ENCODE peak calls at places on chromosomes 1 and 21, in six cellular contexts. M, I, B, X, K and W are unnamed samples.

GRCh38 chr21:44509539-44509938 is 30.5 kb downstream of the KRTAP10-1 start:
- DNase-seq in M (no peak), I (no peak), B (no peak), X (no peak), K (peak), W (peak)

GRCh38 chr1:15094056-15094455 is 59.5 kb upstream of the TMEM51 start:
- DNase-seq in M (no peak), I (no peak), B (no peak), X (no peak), K (no peak), W (no peak)

GRCh38 chr1:193434319-193434718 is 247.9 kb upstream of the B3GALT2 start:
- DNase-seq in M (no peak), I (peak), B (no peak), X (no peak), K (no peak), W (no peak)

GRCh38 chr1:160340146-160340545 is 2.9 kb downstream of the COPA start:
- DNase-seq in M (no peak), I (no peak), B (no peak), X (no peak), K (no peak), W (no peak)

GRCh38 chr1:89125571-89126233 is at the start of gene GBP2:
- DNase-seq in M (no peak), I (peak), B (no peak), X (no peak), K (no peak), W (no peak)

GRCh38 chr1:46522184-46522968 is 29.1 kb downstream of the KNCN start:
- DNase-seq in M (no peak), I (peak), B (peak), X (no peak), K (no peak), W (no peak)

GRCh38 chr1:219575563-219575962 is 37.3 kb downstream of the ZC3H11B start:
- DNase-seq in M (no peak), I (no peak), B (no peak), X (no peak), K (no peak), W (no peak)

GRCh38 chr1:206472454-206472853 is 2.2 kb downstream of the IKBKE start:
- DNase-seq in M (peak), I (peak), B (peak), X (peak), K (peak), W (no peak)

GRCh38 chr1:59204001-59204400 is 92.9 kb upstream of the FGGY start:
- DNase-seq in M (no peak), I (peak), B (no peak), X (no peak), K (no peak), W (no peak)

GRCh38 chr1:27372022-27372807 is 2.4 kb downstream of the FCN3 start:
- DNase-seq in M (no peak), I (no peak), B (no peak), X (no peak), K (no peak), W (no peak)

GRCh38 chr1:229941160-229941559 is 125.9 kb upstream of the GALNT2 start:
- DNase-seq in M (no peak), I (no peak), B (peak), X (no peak), K (no peak), W (no peak)

GRCh38 chr1:229941785-229942184 is 125.3 kb upstream of the GALNT2 start:
- DNase-seq in M (no peak), I (no peak), B (no peak), X (no peak), K (no peak), W (no peak)

GRCh38 chr1:229943148-229943714 is 123.8 kb upstream of the GALNT2 start:
- DNase-seq in M (no peak), I (no peak), B (no peak), X (no peak), K (no peak), W (no peak)

GRCh38 chr1:229943988-229944743 is 122.9 kb upstream of the GALNT2 start:
- DNase-seq in M (no peak), I (no peak), B (no peak), X (no peak), K (no peak), W (no peak)

GRCh38 chr1:229942508-229942907 is 124.5 kb upstream of the GALNT2 start:
- DNase-seq in M (no peak), I (no peak), B (no peak), X (no peak), K (no peak), W (no peak)
- H3K4me2 ChIP-seq in M (no peak), I (no peak), B (no peak), X (no peak), K (no peak), W (no peak)

GRCh38 chr1:246306415-246307037 is 200.6 kb downstream of the SMYD3 start:
- DNase-seq in M (no peak), I (peak), B (peak), X (peak), K (no peak), W (no peak)

GRCh38 chr1:246311461-246311860 is 195.6 kb downstream of the SMYD3 start:
- DNase-seq in M (no peak), I (no peak), B (no peak), X (no peak), K (no peak), W (no peak)

GRCh38 chr1:246308533-246309075 is 198.5 kb downstream of the SMYD3 start:
- DNase-seq in M (no peak), I (no peak), B (no peak), X (no peak), K (no peak), W (no peak)

GRCh38 chr1:246304468-246305259 is 202.4 kb downstream of the SMYD3 start:
- DNase-seq in M (no peak), I (no peak), B (no peak), X (no peak), K (no peak), W (no peak)

DNA sequence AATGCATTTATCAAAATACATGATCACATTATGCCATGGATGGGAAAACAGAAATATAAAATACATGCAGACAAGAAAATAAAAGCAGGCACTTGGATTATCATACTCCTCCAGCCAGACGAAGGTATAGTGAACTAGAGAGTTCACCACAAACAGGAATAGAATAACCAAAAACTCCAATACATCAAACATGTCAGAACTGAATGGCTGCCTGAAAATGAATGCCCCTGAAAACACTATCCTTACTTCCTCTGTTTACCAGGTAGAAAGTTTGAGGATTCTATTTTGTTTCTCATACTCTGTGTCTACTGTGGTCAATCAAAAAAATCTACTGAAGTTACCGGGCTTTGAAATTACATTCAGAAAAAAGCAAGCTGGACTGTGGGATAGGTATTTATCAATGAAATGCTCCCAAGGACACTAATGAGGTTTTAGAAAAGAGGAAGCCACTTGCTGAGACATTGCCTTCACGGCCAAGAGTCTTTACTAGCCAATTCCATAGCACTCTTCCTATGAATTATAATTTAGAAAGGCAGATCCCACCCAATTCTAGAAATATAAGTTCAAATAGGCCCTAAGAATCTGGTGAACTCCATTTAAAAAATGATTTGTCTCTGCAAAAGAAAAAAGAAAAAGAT is 197.7 kb downstream of the SMYD3 start:
- DNase-seq in M (no peak), I (no peak), B (no peak), X (no peak), K (no peak), W (no peak)
- H2AFZ ChIP-seq in M (no peak), I (no peak), B (no peak), X (no peak), K (no peak), W (no peak)

DNA sequence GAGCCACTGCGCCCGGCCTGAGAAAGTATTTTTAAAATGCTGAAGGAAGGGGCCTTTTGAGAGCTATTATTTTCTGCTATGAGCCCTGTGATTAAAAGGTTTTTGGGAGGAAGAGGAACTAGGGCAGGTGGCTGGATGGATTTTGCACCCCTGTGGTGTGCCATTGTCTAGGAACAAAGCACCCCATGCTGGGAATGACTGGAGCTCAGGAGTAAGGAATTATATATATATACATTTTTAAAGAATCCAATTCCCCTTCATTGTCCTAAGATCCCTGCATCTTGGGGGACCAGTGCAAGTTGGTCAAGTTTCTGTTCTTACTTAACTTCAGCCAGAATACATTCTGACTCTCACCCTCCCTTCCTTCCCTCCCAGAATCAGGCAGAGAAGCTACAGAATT is 91.6 kb downstream of the ZNF648 start:
- DNase-seq in M (peak), I (no peak), B (peak), X (peak), K (no peak), W (no peak)
- H3K4me2 ChIP-seq in M (no peak), I (no peak), B (peak), X (peak), K (no peak), W (no peak)

DNA sequence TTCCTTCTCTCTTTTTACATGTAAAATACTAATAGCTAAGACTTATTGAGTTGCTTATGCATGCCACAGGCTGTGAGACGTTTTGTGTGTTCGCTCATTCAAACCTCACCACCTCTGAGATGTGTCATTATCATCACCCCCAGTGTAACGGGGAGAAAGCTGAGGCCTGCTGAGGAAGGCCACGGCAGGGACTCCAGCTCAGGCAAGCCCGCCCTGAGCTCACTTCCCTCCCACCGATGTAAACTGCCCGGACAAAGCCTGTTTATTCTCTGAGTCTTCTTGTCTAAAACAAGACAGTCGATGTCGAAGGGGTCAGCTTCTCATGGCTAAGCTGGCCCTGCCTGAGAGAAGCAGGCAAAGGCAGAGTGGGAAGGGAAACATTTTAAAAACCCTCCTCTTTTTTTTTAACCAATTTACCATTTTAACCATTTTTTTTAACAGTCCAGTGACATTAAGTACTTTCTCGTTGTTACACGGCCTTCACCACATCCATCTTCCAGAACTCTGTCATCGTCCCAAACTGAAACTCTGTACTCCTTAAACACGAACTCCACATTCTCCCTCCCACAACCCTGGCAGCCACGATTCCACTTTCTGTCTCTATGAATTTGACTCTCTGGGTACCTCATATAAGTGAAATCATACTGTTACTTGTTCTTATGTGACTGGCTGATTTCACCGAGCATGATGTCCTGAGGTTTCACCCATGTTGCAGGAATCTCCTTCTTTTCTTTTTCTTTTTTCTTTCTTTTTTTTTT is 204.8 kb upstream of the GALNT2 start:
- DNase-seq in M (no peak), I (no peak), B (peak), X (peak), K (no peak), W (no peak)
- H2AFZ ChIP-seq in M (no peak), I (no peak), B (peak), X (peak), K (no peak), W (no peak)

GRCh38 chr1:203075249-203076030 is 10.4 kb downstream of the MYOG start:
- DNase-seq in M (no peak), I (no peak), B (peak), X (peak), K (no peak), W (no peak)
- H3K4me2 ChIP-seq in M (peak), I (no peak), B (peak), X (peak), K (no peak), W (no peak)

GRCh38 chr1:119047040-119047438 is 58.9 kb upstream of the TBX15 start:
- DNase-seq in M (no peak), I (peak), B (no peak), X (no peak), K (no peak), W (no peak)
- H2AFZ ChIP-seq in M (no peak), I (no peak), B (no peak), X (no peak), K (no peak), W (no peak)

DNA sequence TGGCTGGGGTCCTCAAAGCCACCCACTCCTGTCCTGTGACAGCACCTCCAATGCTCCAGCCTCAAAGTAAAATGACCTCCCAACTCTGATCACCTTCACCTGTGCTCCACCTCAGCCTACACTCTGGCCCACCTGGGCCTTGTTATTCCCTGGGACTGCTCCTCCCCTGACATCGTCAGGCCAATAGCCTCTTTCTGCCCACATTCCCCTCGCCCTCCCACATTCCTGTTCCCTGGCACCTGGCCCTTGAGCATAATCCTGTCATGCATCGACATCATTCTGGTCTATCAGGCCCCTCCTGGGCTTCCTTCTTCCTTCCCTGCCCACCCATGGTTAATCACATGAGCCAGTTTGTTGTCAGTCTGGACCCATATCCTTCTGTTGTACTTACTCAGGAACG is 13.2 kb upstream of the BCAR3 start:
- DNase-seq in M (peak), I (no peak), B (no peak), X (peak), K (no peak), W (no peak)
- H3K4me2 ChIP-seq in M (no peak), I (no peak), B (no peak), X (no peak), K (peak), W (no peak)